ENCODE peak calls at places on chromosome X, in seven cellular contexts. One of them, this sample, is unnamed.
A peak's percentile ranks its signal among the peaks of the same experiment; 100 is the strongest.

GRCh38 chrX:132532097-132532496 is 43.3 kb upstream of the MBNL3 start:
- DNase-seq in mucosa of descending colon: no peak
- DNase-seq in dermis blood vessel endothelial cell: no peak
- DNase-seq in NCI-H1694: no peak
- DNase-seq in naive thymus-derived CD4-positive, alpha-beta T cell: no peak
- DNase-seq in activated naive CD8-positive, alpha-beta T cell treated with anti-CD3 and anti-CD28 coated beads, Interleukin-2, amount 10 ng/mL, durations not matched to agents 7 days and 5 days: no peak
- DNase-seq in heart right ventricle: no peak
- DNase-seq in this sample: no peak

GRCh38 chrX:1481636-1482529 is 29.2 kb upstream of the ASMTL start:
- DNase-seq in mucosa of descending colon: peak; percentile 74
- DNase-seq in dermis blood vessel endothelial cell: peak; percentile 90
- DNase-seq in NCI-H1694: no peak
- DNase-seq in naive thymus-derived CD4-positive, alpha-beta T cell: peak; percentile 79
- DNase-seq in activated naive CD8-positive, alpha-beta T cell treated with anti-CD3 and anti-CD28 coated beads, Interleukin-2, amount 10 ng/mL, durations not matched to agents 7 days and 5 days: peak; percentile 80
- DNase-seq in heart right ventricle: peak; percentile 46
- DNase-seq in this sample: peak; percentile 80

GRCh38 chrX:96837808-96838207 is 45.9 kb upstream of the RPA4 start:
- DNase-seq in mucosa of descending colon: no peak
- DNase-seq in dermis blood vessel endothelial cell: no peak
- DNase-seq in NCI-H1694: no peak
- DNase-seq in naive thymus-derived CD4-positive, alpha-beta T cell: no peak
- DNase-seq in activated naive CD8-positive, alpha-beta T cell treated with anti-CD3 and anti-CD28 coated beads, Interleukin-2, amount 10 ng/mL, durations not matched to agents 7 days and 5 days: no peak
- DNase-seq in heart right ventricle: no peak
- DNase-seq in this sample: no peak

GRCh38 chrX:139559383-139560042 is 29.0 kb downstream of the F9 start:
- DNase-seq in mucosa of descending colon: no peak
- DNase-seq in dermis blood vessel endothelial cell: peak; percentile 69
- DNase-seq in NCI-H1694: peak; percentile 27
- DNase-seq in naive thymus-derived CD4-positive, alpha-beta T cell: no peak
- DNase-seq in activated naive CD8-positive, alpha-beta T cell treated with anti-CD3 and anti-CD28 coated beads, Interleukin-2, amount 10 ng/mL, durations not matched to agents 7 days and 5 days: no peak
- DNase-seq in heart right ventricle: no peak
- DNase-seq in this sample: peak; percentile 26

GRCh38 chrX:136528645-136529315 is 3.2 kb upstream of the VGLL1 start:
- DNase-seq in mucosa of descending colon: no peak
- DNase-seq in dermis blood vessel endothelial cell: no peak
- DNase-seq in NCI-H1694: no peak
- DNase-seq in naive thymus-derived CD4-positive, alpha-beta T cell: no peak
- DNase-seq in activated naive CD8-positive, alpha-beta T cell treated with anti-CD3 and anti-CD28 coated beads, Interleukin-2, amount 10 ng/mL, durations not matched to agents 7 days and 5 days: no peak
- DNase-seq in heart right ventricle: no peak
- DNase-seq in this sample: no peak

GRCh38 chrX:21503593-21503992 is 129.4 kb downstream of the CNKSR2 start:
- DNase-seq in mucosa of descending colon: no peak
- DNase-seq in dermis blood vessel endothelial cell: no peak
- DNase-seq in NCI-H1694: no peak
- DNase-seq in naive thymus-derived CD4-positive, alpha-beta T cell: no peak
- DNase-seq in activated naive CD8-positive, alpha-beta T cell treated with anti-CD3 and anti-CD28 coated beads, Interleukin-2, amount 10 ng/mL, durations not matched to agents 7 days and 5 days: no peak
- DNase-seq in heart right ventricle: no peak
- DNase-seq in this sample: no peak

GRCh38 chrX:135973025-135973547 is 702 bp downstream of the MMGT1 start:
- DNase-seq in mucosa of descending colon: no peak
- DNase-seq in dermis blood vessel endothelial cell: peak; percentile 51
- DNase-seq in NCI-H1694: no peak
- DNase-seq in naive thymus-derived CD4-positive, alpha-beta T cell: no peak
- DNase-seq in activated naive CD8-positive, alpha-beta T cell treated with anti-CD3 and anti-CD28 coated beads, Interleukin-2, amount 10 ng/mL, durations not matched to agents 7 days and 5 days: no peak
- DNase-seq in heart right ventricle: no peak
- DNase-seq in this sample: no peak

GRCh38 chrX:486325-486724 is 99.6 kb upstream of the PPP2R3B start:
- DNase-seq in mucosa of descending colon: no peak
- DNase-seq in dermis blood vessel endothelial cell: no peak
- DNase-seq in NCI-H1694: no peak
- DNase-seq in naive thymus-derived CD4-positive, alpha-beta T cell: no peak
- DNase-seq in activated naive CD8-positive, alpha-beta T cell treated with anti-CD3 and anti-CD28 coated beads, Interleukin-2, amount 10 ng/mL, durations not matched to agents 7 days and 5 days: no peak
- DNase-seq in heart right ventricle: no peak
- DNase-seq in this sample: no peak

GRCh38 chrX:38375888-38376287 is 23.5 kb downstream of the OTC start:
- DNase-seq in mucosa of descending colon: no peak
- DNase-seq in dermis blood vessel endothelial cell: peak; percentile 41
- DNase-seq in NCI-H1694: no peak
- DNase-seq in naive thymus-derived CD4-positive, alpha-beta T cell: no peak
- DNase-seq in activated naive CD8-positive, alpha-beta T cell treated with anti-CD3 and anti-CD28 coated beads, Interleukin-2, amount 10 ng/mL, durations not matched to agents 7 days and 5 days: no peak
- DNase-seq in heart right ventricle: no peak
- DNase-seq in this sample: no peak

GRCh38 chrX:44970709-44971108 is 97.7 kb downstream of the KDM6A start:
- DNase-seq in mucosa of descending colon: no peak
- DNase-seq in dermis blood vessel endothelial cell: no peak
- DNase-seq in NCI-H1694: no peak
- DNase-seq in naive thymus-derived CD4-positive, alpha-beta T cell: no peak
- DNase-seq in activated naive CD8-positive, alpha-beta T cell treated with anti-CD3 and anti-CD28 coated beads, Interleukin-2, amount 10 ng/mL, durations not matched to agents 7 days and 5 days: no peak
- DNase-seq in heart right ventricle: no peak
- DNase-seq in this sample: no peak

GRCh38 chrX:482192-482701 is 95.5 kb upstream of the PPP2R3B start:
- DNase-seq in mucosa of descending colon: no peak
- DNase-seq in dermis blood vessel endothelial cell: no peak
- DNase-seq in NCI-H1694: no peak
- DNase-seq in naive thymus-derived CD4-positive, alpha-beta T cell: no peak
- DNase-seq in activated naive CD8-positive, alpha-beta T cell treated with anti-CD3 and anti-CD28 coated beads, Interleukin-2, amount 10 ng/mL, durations not matched to agents 7 days and 5 days: no peak
- DNase-seq in heart right ventricle: no peak
- DNase-seq in this sample: no peak

GRCh38 chrX:73683236-73683859 is 120.4 kb downstream of the CHIC1 start:
- DNase-seq in mucosa of descending colon: no peak
- DNase-seq in dermis blood vessel endothelial cell: no peak
- DNase-seq in NCI-H1694: no peak
- DNase-seq in naive thymus-derived CD4-positive, alpha-beta T cell: no peak
- DNase-seq in activated naive CD8-positive, alpha-beta T cell treated with anti-CD3 and anti-CD28 coated beads, Interleukin-2, amount 10 ng/mL, durations not matched to agents 7 days and 5 days: no peak
- DNase-seq in heart right ventricle: no peak
- DNase-seq in this sample: no peak

GRCh38 chrX:21996872-21997271 is 35.3 kb upstream of the PHEX start:
- DNase-seq in mucosa of descending colon: no peak
- DNase-seq in dermis blood vessel endothelial cell: peak; percentile 27
- DNase-seq in NCI-H1694: no peak
- DNase-seq in naive thymus-derived CD4-positive, alpha-beta T cell: no peak
- DNase-seq in activated naive CD8-positive, alpha-beta T cell treated with anti-CD3 and anti-CD28 coated beads, Interleukin-2, amount 10 ng/mL, durations not matched to agents 7 days and 5 days: no peak
- DNase-seq in heart right ventricle: no peak
- DNase-seq in this sample: no peak

GRCh38 chrX:2504706-2505332 is 4.0 kb upstream of the DHRSX start:
- DNase-seq in mucosa of descending colon: no peak
- DNase-seq in dermis blood vessel endothelial cell: no peak
- DNase-seq in NCI-H1694: no peak
- DNase-seq in naive thymus-derived CD4-positive, alpha-beta T cell: no peak
- DNase-seq in activated naive CD8-positive, alpha-beta T cell treated with anti-CD3 and anti-CD28 coated beads, Interleukin-2, amount 10 ng/mL, durations not matched to agents 7 days and 5 days: no peak
- DNase-seq in heart right ventricle: no peak
- DNase-seq in this sample: no peak

GRCh38 chrX:6244666-6245065 is 16.0 kb upstream of the NLGN4X start:
- DNase-seq in mucosa of descending colon: no peak
- DNase-seq in dermis blood vessel endothelial cell: no peak
- DNase-seq in NCI-H1694: no peak
- DNase-seq in naive thymus-derived CD4-positive, alpha-beta T cell: no peak
- DNase-seq in activated naive CD8-positive, alpha-beta T cell treated with anti-CD3 and anti-CD28 coated beads, Interleukin-2, amount 10 ng/mL, durations not matched to agents 7 days and 5 days: no peak
- DNase-seq in heart right ventricle: no peak
- DNase-seq in this sample: no peak

GRCh38 chrX:109347618-109348017 is 134.3 kb downstream of the GUCY2F start:
- DNase-seq in mucosa of descending colon: no peak
- DNase-seq in dermis blood vessel endothelial cell: peak; percentile 80
- DNase-seq in NCI-H1694: no peak
- DNase-seq in naive thymus-derived CD4-positive, alpha-beta T cell: no peak
- DNase-seq in activated naive CD8-positive, alpha-beta T cell treated with anti-CD3 and anti-CD28 coated beads, Interleukin-2, amount 10 ng/mL, durations not matched to agents 7 days and 5 days: no peak
- DNase-seq in heart right ventricle: no peak
- DNase-seq in this sample: no peak

GRCh38 chrX:97168646-97169045 is 284.9 kb downstream of the RPA4 start:
- DNase-seq in mucosa of descending colon: no peak
- DNase-seq in dermis blood vessel endothelial cell: no peak
- DNase-seq in NCI-H1694: no peak
- DNase-seq in naive thymus-derived CD4-positive, alpha-beta T cell: no peak
- DNase-seq in activated naive CD8-positive, alpha-beta T cell treated with anti-CD3 and anti-CD28 coated beads, Interleukin-2, amount 10 ng/mL, durations not matched to agents 7 days and 5 days: no peak
- DNase-seq in heart right ventricle: no peak
- DNase-seq in this sample: peak; percentile 19

GRCh38 chrX:1185556-1185955 is 26.9 kb downstream of the CRLF2 start:
- DNase-seq in mucosa of descending colon: no peak
- DNase-seq in dermis blood vessel endothelial cell: no peak
- DNase-seq in NCI-H1694: no peak
- DNase-seq in naive thymus-derived CD4-positive, alpha-beta T cell: no peak
- DNase-seq in activated naive CD8-positive, alpha-beta T cell treated with anti-CD3 and anti-CD28 coated beads, Interleukin-2, amount 10 ng/mL, durations not matched to agents 7 days and 5 days: no peak
- DNase-seq in heart right ventricle: no peak
- DNase-seq in this sample: no peak

GRCh38 chrX:31266172-31267076 is 194.6 kb upstream of the FTHL17 start:
- DNase-seq in mucosa of descending colon: peak; percentile 60
- DNase-seq in dermis blood vessel endothelial cell: peak; percentile 45
- DNase-seq in NCI-H1694: no peak
- DNase-seq in naive thymus-derived CD4-positive, alpha-beta T cell: no peak
- DNase-seq in activated naive CD8-positive, alpha-beta T cell treated with anti-CD3 and anti-CD28 coated beads, Interleukin-2, amount 10 ng/mL, durations not matched to agents 7 days and 5 days: peak; percentile 24
- DNase-seq in heart right ventricle: peak; percentile 66
- DNase-seq in this sample: peak; percentile 71

GRCh38 chrX:121635141-121635540 is 587.7 kb downstream of the GLUD2 start:
- DNase-seq in mucosa of descending colon: no peak
- DNase-seq in dermis blood vessel endothelial cell: no peak
- DNase-seq in NCI-H1694: no peak
- DNase-seq in naive thymus-derived CD4-positive, alpha-beta T cell: no peak
- DNase-seq in activated naive CD8-positive, alpha-beta T cell treated with anti-CD3 and anti-CD28 coated beads, Interleukin-2, amount 10 ng/mL, durations not matched to agents 7 days and 5 days: no peak
- DNase-seq in heart right ventricle: no peak
- DNase-seq in this sample: no peak

GRCh38 chrX:27675493-27675892 is 85.3 kb downstream of the DCAF8L2 start:
- DNase-seq in mucosa of descending colon: no peak
- DNase-seq in dermis blood vessel endothelial cell: no peak
- DNase-seq in NCI-H1694: no peak
- DNase-seq in naive thymus-derived CD4-positive, alpha-beta T cell: no peak
- DNase-seq in activated naive CD8-positive, alpha-beta T cell treated with anti-CD3 and anti-CD28 coated beads, Interleukin-2, amount 10 ng/mL, durations not matched to agents 7 days and 5 days: no peak
- DNase-seq in heart right ventricle: no peak
- DNase-seq in this sample: no peak

GRCh38 chrX:147800663-147801062 is 111.1 kb upstream of the FMR1 start:
- DNase-seq in mucosa of descending colon: no peak
- DNase-seq in dermis blood vessel endothelial cell: no peak
- DNase-seq in NCI-H1694: no peak
- DNase-seq in naive thymus-derived CD4-positive, alpha-beta T cell: no peak
- DNase-seq in activated naive CD8-positive, alpha-beta T cell treated with anti-CD3 and anti-CD28 coated beads, Interleukin-2, amount 10 ng/mL, durations not matched to agents 7 days and 5 days: no peak
- DNase-seq in heart right ventricle: no peak
- DNase-seq in this sample: no peak

GRCh38 chrX:20718592-20718991 is 451.9 kb upstream of the RPS6KA3 start:
- DNase-seq in mucosa of descending colon: no peak
- DNase-seq in dermis blood vessel endothelial cell: no peak
- DNase-seq in NCI-H1694: no peak
- DNase-seq in naive thymus-derived CD4-positive, alpha-beta T cell: no peak
- DNase-seq in activated naive CD8-positive, alpha-beta T cell treated with anti-CD3 and anti-CD28 coated beads, Interleukin-2, amount 10 ng/mL, durations not matched to agents 7 days and 5 days: no peak
- DNase-seq in heart right ventricle: no peak
- DNase-seq in this sample: no peak

GRCh38 chrX:11349661-11350337 is 56.6 kb downstream of the AMELX start:
- DNase-seq in mucosa of descending colon: no peak
- DNase-seq in dermis blood vessel endothelial cell: no peak
- DNase-seq in NCI-H1694: no peak
- DNase-seq in naive thymus-derived CD4-positive, alpha-beta T cell: no peak
- DNase-seq in activated naive CD8-positive, alpha-beta T cell treated with anti-CD3 and anti-CD28 coated beads, Interleukin-2, amount 10 ng/mL, durations not matched to agents 7 days and 5 days: no peak
- DNase-seq in heart right ventricle: no peak
- DNase-seq in this sample: no peak

GRCh38 chrX:64843224-64843623 is 133.0 kb downstream of the ZC4H2 start:
- DNase-seq in mucosa of descending colon: no peak
- DNase-seq in dermis blood vessel endothelial cell: no peak
- DNase-seq in NCI-H1694: no peak
- DNase-seq in naive thymus-derived CD4-positive, alpha-beta T cell: no peak
- DNase-seq in activated naive CD8-positive, alpha-beta T cell treated with anti-CD3 and anti-CD28 coated beads, Interleukin-2, amount 10 ng/mL, durations not matched to agents 7 days and 5 days: no peak
- DNase-seq in heart right ventricle: no peak
- DNase-seq in this sample: no peak

GRCh38 chrX:52271212-52271611 is 86.5 kb downstream of the MAGED4 start:
- DNase-seq in mucosa of descending colon: no peak
- DNase-seq in dermis blood vessel endothelial cell: peak; percentile 3
- DNase-seq in NCI-H1694: no peak
- DNase-seq in naive thymus-derived CD4-positive, alpha-beta T cell: no peak
- DNase-seq in activated naive CD8-positive, alpha-beta T cell treated with anti-CD3 and anti-CD28 coated beads, Interleukin-2, amount 10 ng/mL, durations not matched to agents 7 days and 5 days: no peak
- DNase-seq in heart right ventricle: no peak
- DNase-seq in this sample: no peak

GRCh38 chrX:53682885-53683555 is 3.5 kb downstream of the HUWE1 start:
- DNase-seq in mucosa of descending colon: no peak
- DNase-seq in dermis blood vessel endothelial cell: peak; percentile 73
- DNase-seq in NCI-H1694: peak; percentile 23
- DNase-seq in naive thymus-derived CD4-positive, alpha-beta T cell: peak; percentile 14
- DNase-seq in activated naive CD8-positive, alpha-beta T cell treated with anti-CD3 and anti-CD28 coated beads, Interleukin-2, amount 10 ng/mL, durations not matched to agents 7 days and 5 days: no peak
- DNase-seq in heart right ventricle: no peak
- DNase-seq in this sample: no peak

GRCh38 chrX:22365460-22365859 is 92.7 kb downstream of the CBLL2 start:
- DNase-seq in mucosa of descending colon: no peak
- DNase-seq in dermis blood vessel endothelial cell: peak; percentile 70
- DNase-seq in NCI-H1694: no peak
- DNase-seq in naive thymus-derived CD4-positive, alpha-beta T cell: no peak
- DNase-seq in activated naive CD8-positive, alpha-beta T cell treated with anti-CD3 and anti-CD28 coated beads, Interleukin-2, amount 10 ng/mL, durations not matched to agents 7 days and 5 days: no peak
- DNase-seq in heart right ventricle: no peak
- DNase-seq in this sample: no peak